ENCODE peak calls at places on chromosomes 6 and 20, in seven cellular contexts. R, U, S, X, P, C and Q are unnamed samples.

GRCh38 chr20:364905-365794 is 15.4 kb upstream of the TRIB3 start:
- DNase-seq in C (no peak), P (peak; percentile 29), U (no peak), S (no peak), R (no peak), X (no peak), Q (no peak)

GRCh38 chr20:63453029-63453523 is 19.4 kb downstream of the KCNQ2 start:
- DNase-seq in X (no peak), S (no peak), P (peak; percentile 4), R (no peak), C (no peak), U (no peak), Q (no peak)

GRCh38 chr20:54123587-54124180 is 50.1 kb downstream of the CYP24A1 start:
- DNase-seq in R (peak; percentile 81), U (no peak), P (peak; percentile 78), X (peak; percentile 58), C (no peak), S (no peak), Q (peak; percentile 14)

GRCh38 chr6:134177753-134178229 is 125.4 kb upstream of the SLC2A12 start:
- DNase-seq in U (no peak), X (no peak), S (no peak), C (no peak), R (peak; percentile 24), P (peak; percentile 84), Q (no peak)

GRCh38 chr6:37580164-37580955 is 80.7 kb upstream of the CCDC167 start:
- DNase-seq in R (no peak), U (no peak), S (no peak), X (no peak), C (no peak), P (no peak), Q (no peak)

GRCh38 chr20:60253471-60253870 is 295.2 kb downstream of the CDH26 start:
- DNase-seq in X (no peak), R (no peak), C (no peak), S (no peak), P (no peak), U (no peak), Q (no peak)

GRCh38 chr6:168450921-168451320 is 9.9 kb downstream of the SMOC2 start:
- DNase-seq in P (no peak), S (no peak), R (no peak), X (no peak), C (no peak), U (no peak), Q (no peak)

GRCh38 chr20:43430265-43430664 is 27.4 kb upstream of the SRSF6 start:
- DNase-seq in X (no peak), U (no peak), R (no peak), C (no peak), P (no peak), S (no peak), Q (no peak)

GRCh38 chr6:27502508-27503435 is 29.9 kb upstream of the ZNF184 start:
- DNase-seq in C (peak; percentile 52), R (peak; percentile 80), S (no peak), U (no peak), X (peak; percentile 66), P (peak; percentile 64), Q (no peak)

GRCh38 chr6:143215363-143215762 is 154.7 kb downstream of the AIG1 start:
- DNase-seq in R (no peak), S (no peak), U (no peak), P (no peak), C (no peak), X (no peak), Q (no peak)

GRCh38 chr20:50286609-50287008 is 96.0 kb downstream of the CEBPB start:
- DNase-seq in P (peak; percentile 93), C (no peak), R (peak; percentile 94), U (no peak), X (peak; percentile 83), S (peak; percentile 82), Q (no peak)

GRCh38 chr6:136922680-136922996 is 537 bp downstream of the SLC35D3 start:
- DNase-seq in R (no peak), C (no peak), S (no peak), X (no peak), U (no peak), P (no peak), Q (no peak)

GRCh38 chr6:169051371-169051770 is 202.3 kb downstream of the THBS2 start:
- DNase-seq in S (no peak), X (no peak), C (no peak), P (no peak), U (no peak), R (no peak), Q (no peak)

GRCh38 chr6:56370591-56371198 is 123.3 kb upstream of the COL21A1 start:
- DNase-seq in C (no peak), R (peak; percentile 89), P (peak; percentile 97), U (no peak), X (peak; percentile 84), S (no peak), Q (no peak)

GRCh38 chr6:134621858-134622257 is 303.9 kb upstream of the SGK1 start:
- DNase-seq in S (no peak), R (no peak), C (no peak), X (no peak), P (no peak), U (no peak), Q (no peak)

GRCh38 chr6:45504947-45505346 is 127.2 kb upstream of the SUPT3H start:
- DNase-seq in C (no peak), P (peak; percentile 75), X (peak; percentile 97), S (no peak), U (no peak), R (no peak), Q (no peak)

GRCh38 chr6:45498620-45499019 is 120.9 kb upstream of the SUPT3H start:
- DNase-seq in U (no peak), R (no peak), C (no peak), P (no peak), X (no peak), S (no peak), Q (no peak)

GRCh38 chr6:45505470-45505869 is 127.7 kb upstream of the SUPT3H start:
- DNase-seq in P (no peak), U (no peak), R (no peak), C (no peak), X (no peak), S (no peak), Q (no peak)

GRCh38 chr6:45502446-45502845 is 124.7 kb upstream of the SUPT3H start:
- DNase-seq in C (no peak), P (no peak), U (no peak), X (no peak), S (no peak), R (no peak), Q (no peak)

DNA sequence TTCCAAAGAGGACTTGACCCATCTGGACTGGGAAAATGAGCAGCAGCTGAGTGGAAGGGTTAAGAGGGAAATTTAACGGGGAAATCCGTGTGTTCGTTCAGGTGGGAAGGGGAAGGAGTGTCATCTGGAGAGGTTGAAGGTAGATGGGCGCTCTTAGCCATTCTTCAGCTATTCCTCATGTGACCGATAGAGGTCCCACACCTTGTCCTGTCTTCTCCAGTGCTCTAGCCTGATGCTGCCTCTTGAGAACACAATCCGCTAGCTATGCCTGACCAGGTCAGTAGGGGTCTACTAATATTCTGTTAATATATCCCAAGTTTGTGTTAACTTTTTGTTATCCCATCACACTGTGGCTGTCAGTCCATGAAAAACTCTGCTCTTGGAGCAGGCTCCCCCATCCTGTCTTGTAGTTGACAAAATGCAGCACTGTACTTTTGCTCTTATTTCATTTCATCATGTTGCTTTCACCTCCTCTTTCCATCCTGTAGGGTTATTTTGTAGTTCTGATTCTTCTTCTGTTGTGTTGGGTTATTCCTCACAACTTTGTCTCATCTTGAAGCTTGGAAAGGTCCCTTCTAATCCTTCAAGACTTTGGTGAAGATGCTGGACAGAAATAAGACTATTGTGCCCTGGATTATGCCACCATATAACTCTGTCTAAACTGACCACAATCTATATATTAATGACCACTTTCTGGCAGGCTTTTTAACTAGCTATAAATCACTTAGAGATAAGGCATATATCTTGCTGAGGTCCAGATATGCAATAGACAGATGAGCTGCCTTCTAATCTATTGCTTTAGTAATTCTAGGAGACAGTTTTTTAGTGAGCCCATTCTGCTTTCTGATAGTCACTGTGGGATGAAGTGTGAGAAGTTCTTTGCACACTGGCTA is 123.4 kb upstream of the SUPT3H start:
- DNase-seq in R (no peak), P (no peak), C (no peak), S (no peak), U (no peak), X (no peak), Q (no peak)
- TF ChIP-seq CTCF in R (no peak), P (peak; percentile 41), C (no peak), S (no peak), U (no peak), X (peak; percentile 39), Q (peak; percentile 54)

DNA sequence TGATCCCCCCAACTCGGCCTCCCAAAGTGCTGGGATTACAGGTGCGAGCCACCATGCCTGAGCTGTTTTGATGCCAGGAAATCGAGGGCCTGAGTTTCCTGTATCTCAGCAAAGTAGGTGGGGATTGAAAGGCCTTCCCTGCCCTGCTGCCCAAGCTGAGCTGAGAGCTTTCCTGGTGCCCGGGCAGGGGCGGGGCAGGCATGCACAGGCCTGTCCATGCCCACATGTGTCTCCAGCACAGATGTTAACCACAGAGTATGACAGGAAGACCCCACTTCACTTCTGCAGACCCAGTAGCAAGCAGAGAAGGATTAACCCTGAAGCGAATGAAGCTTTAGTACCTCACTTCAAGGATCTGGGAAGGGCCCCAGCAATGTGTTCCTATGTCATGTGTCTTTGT is 66.0 kb downstream of the GPR6 start:
- DNase-seq in S (no peak), P (no peak), C (no peak), X (no peak), R (no peak), U (no peak), Q (no peak)
- TF ChIP-seq CTCF in S (no peak), P (no peak), C (no peak), X (no peak), R (no peak), U (no peak), Q (no peak)

GRCh38 chr20:57964011-57964862 is 254.4 kb upstream of the PMEPA1 start:
- DNase-seq in P (no peak), S (peak; percentile 30), R (no peak), U (no peak), C (no peak), X (no peak), Q (no peak)
- TF ChIP-seq CTCF in P (no peak), S (no peak), R (no peak), U (no peak), C (no peak), X (no peak), Q (no peak)

GRCh38 chr6:6760054-6760453 is 171.5 kb downstream of the LY86 start:
- DNase-seq in C (no peak), X (no peak), U (no peak), S (no peak), R (no peak), P (no peak), Q (no peak)

GRCh38 chr6:6764764-6765434 is 176.4 kb downstream of the LY86 start:
- DNase-seq in X (no peak), P (no peak), R (no peak), S (no peak), U (no peak), C (no peak), Q (no peak)

GRCh38 chr6:6758546-6758914 is 170.0 kb downstream of the LY86 start:
- DNase-seq in U (no peak), S (no peak), P (no peak), C (no peak), X (no peak), R (no peak), Q (no peak)

GRCh38 chr6:6753301-6753700 is 164.8 kb downstream of the LY86 start:
- DNase-seq in U (no peak), R (no peak), P (no peak), S (no peak), C (no peak), X (no peak), Q (no peak)

GRCh38 chr6:6758915-6759654 is 170.6 kb downstream of the LY86 start:
- DNase-seq in S (no peak), U (no peak), X (peak; percentile 48), P (peak; percentile 84), C (no peak), R (peak; percentile 63), Q (peak; percentile 37)
- TF ChIP-seq CTCF in S (peak; percentile 55), U (peak; percentile 43), X (peak; percentile 69), P (peak; percentile 69), C (peak; percentile 45), R (peak; percentile 20), Q (peak; percentile 48)